ENCODE peak calls at places on chromosomes 2 and 18, in six cellular contexts. Q, Y, D, V, I and Z are unnamed samples.

GRCh38 chr2:233076749-233077148 is 16.6 kb downstream of the INPP5D start:
- ATAC-seq in Q (no peak), Y (peak), D (no peak), V (no peak), I (no peak), Z (no peak)

GRCh38 chr2:84942964-84943421 is 28.0 kb upstream of the KCMF1 start:
- ATAC-seq in Q (peak), Y (no peak), D (no peak), V (peak), I (no peak), Z (no peak)

GRCh38 chr2:226631187-226631586 is 168.4 kb downstream of the IRS1 start:
- ATAC-seq in Q (no peak), Y (no peak), D (no peak), V (no peak), I (no peak), Z (no peak)

GRCh38 chr2:29865512-29865911 is 55.9 kb downstream of the ALK start:
- ATAC-seq in Q (no peak), Y (no peak), D (no peak), V (no peak), I (no peak), Z (no peak)

GRCh38 chr18:48983793-48984437 is 33.1 kb upstream of the SMAD7 start:
- ATAC-seq in Q (no peak), Y (no peak), D (no peak), V (no peak), I (no peak), Z (no peak)

GRCh38 chr2:67065046-67065445 is 332.1 kb upstream of the ETAA1 start:
- ATAC-seq in Q (no peak), Y (no peak), D (no peak), V (no peak), I (peak), Z (no peak)

GRCh38 chr2:38116762-38117161 is 40.8 kb upstream of the CYP1B1 start:
- ATAC-seq in Q (no peak), Y (no peak), D (peak), V (no peak), I (no peak), Z (no peak)

GRCh38 chr2:219228745-219229374 is 576 bp downstream of the ATG9A start:
- ATAC-seq in Q (peak), Y (peak), D (peak), V (no peak), I (peak), Z (peak)

GRCh38 chr2:237235383-237236095 is 149.8 kb downstream of the COPS8 start:
- ATAC-seq in Q (no peak), Y (no peak), D (no peak), V (no peak), I (peak), Z (no peak)

GRCh38 chr2:218370410-218371063 is 11.5 kb upstream of the SLC11A1 start:
- ATAC-seq in Q (no peak), Y (no peak), D (no peak), V (peak), I (peak), Z (peak)

GRCh38 chr2:30359644-30360167 is 87.3 kb upstream of the LCLAT1 start:
- ATAC-seq in Q (no peak), Y (no peak), D (no peak), V (no peak), I (peak), Z (no peak)

GRCh38 chr2:232139171-232139594 is 177.7 kb downstream of the DIS3L2 start:
- ATAC-seq in Q (peak), Y (no peak), D (no peak), V (peak), I (no peak), Z (no peak)

GRCh38 chr2:61538920-61539559 is 884 bp upstream of the XPO1 start:
- ATAC-seq in Q (peak), Y (no peak), D (no peak), V (no peak), I (peak), Z (no peak)

GRCh38 chr18:46134920-46135675 is 30.9 kb downstream of the HAUS1 start:
- ATAC-seq in Q (no peak), Y (no peak), D (no peak), V (no peak), I (no peak), Z (no peak)

GRCh38 chr2:239554761-239555565 is 154.1 kb upstream of the HDAC4 start:
- ATAC-seq in Q (no peak), Y (no peak), D (no peak), V (no peak), I (no peak), Z (no peak)

GRCh38 chr18:23484783-23485182 is 18.5 kb upstream of the RMC1 start:
- ATAC-seq in Q (no peak), Y (no peak), D (no peak), V (no peak), I (no peak), Z (peak)

GRCh38 chr18:65919018-65919417 is 168.2 kb downstream of the CDH7 start:
- ATAC-seq in Q (no peak), Y (no peak), D (no peak), V (no peak), I (no peak), Z (no peak)

GRCh38 chr18:22711381-22711717 is 221.8 kb upstream of the RBBP8 start:
- ATAC-seq in Q (no peak), Y (no peak), D (peak), V (no peak), I (no peak), Z (no peak)

GRCh38 chr2:161265874-161266273 is 42.4 kb upstream of the PSMD14 start:
- ATAC-seq in Q (no peak), Y (no peak), D (no peak), V (no peak), I (no peak), Z (no peak)

GRCh38 chr2:73859721-73860586 is 31.2 kb downstream of the STAMBP start:
- ATAC-seq in Q (peak), Y (no peak), D (peak), V (no peak), I (no peak), Z (peak)

GRCh38 chr2:46284812-46285211 is 12.4 kb upstream of the EPAS1 start:
- ATAC-seq in Q (no peak), Y (no peak), D (no peak), V (no peak), I (no peak), Z (no peak)